ENCODE peak calls at places on chromosomes 12 and 14, in ten cellular contexts. One of them, this sample, is unnamed.

GRCh38 chr12:109693160-109693559 is 20.5 kb upstream of the FAM222A start:
- DNase-seq in lung: no peak
- DNase-seq in body of pancreas: no peak
- DNase-seq in MM.1S: no peak
- DNase-seq in upper lobe of right lung: no peak
- DNase-seq in GM06990: no peak
- DNase-seq in right atrium auricular region: no peak
- DNase-seq in cardiac muscle cell: no peak
- DNase-seq in fibroblast of the aortic adventitia: no peak
- DNase-seq in keratinocyte: no peak
- DNase-seq in this sample: no peak

GRCh38 chr12:51886021-51886710 is 1.7 kb upstream of the ANKRD33 start:
- DNase-seq in right atrium auricular region: peak
- DNase-seq in GM06990: no peak
- DNase-seq in lung: peak
- DNase-seq in keratinocyte: no peak
- DNase-seq in cardiac muscle cell: no peak
- DNase-seq in body of pancreas: peak
- DNase-seq in MM.1S: peak
- DNase-seq in upper lobe of right lung: peak
- DNase-seq in fibroblast of the aortic adventitia: peak
- DNase-seq in this sample: peak

GRCh38 chr12:120539303-120539702 is 5.1 kb downstream of the RNF10 start:
- DNase-seq in keratinocyte: no peak
- DNase-seq in fibroblast of the aortic adventitia: peak
- DNase-seq in cardiac muscle cell: no peak
- DNase-seq in right atrium auricular region: no peak
- DNase-seq in body of pancreas: no peak
- DNase-seq in lung: no peak
- DNase-seq in MM.1S: peak
- DNase-seq in upper lobe of right lung: no peak
- DNase-seq in GM06990: no peak
- DNase-seq in this sample: peak

GRCh38 chr14:76773188-76773885 is 12.1 kb downstream of the VASH1 start:
- DNase-seq in fibroblast of the aortic adventitia: peak
- DNase-seq in keratinocyte: no peak
- DNase-seq in GM06990: no peak
- DNase-seq in right atrium auricular region: peak
- DNase-seq in cardiac muscle cell: no peak
- DNase-seq in lung: peak
- DNase-seq in upper lobe of right lung: peak
- DNase-seq in MM.1S: no peak
- DNase-seq in body of pancreas: peak
- DNase-seq in this sample: peak

GRCh38 chr12:112535637-112536366 is 117.1 kb downstream of the PTPN11 start:
- DNase-seq in MM.1S: no peak
- DNase-seq in cardiac muscle cell: no peak
- DNase-seq in GM06990: no peak
- DNase-seq in right atrium auricular region: no peak
- DNase-seq in lung: no peak
- DNase-seq in fibroblast of the aortic adventitia: no peak
- DNase-seq in keratinocyte: no peak
- DNase-seq in upper lobe of right lung: no peak
- DNase-seq in body of pancreas: no peak
- DNase-seq in this sample: no peak

GRCh38 chr12:124005736-124006581 is 32.9 kb downstream of the ZNF664 start:
- DNase-seq in cardiac muscle cell: no peak
- DNase-seq in body of pancreas: no peak
- DNase-seq in GM06990: no peak
- DNase-seq in right atrium auricular region: no peak
- DNase-seq in upper lobe of right lung: no peak
- DNase-seq in fibroblast of the aortic adventitia: no peak
- DNase-seq in MM.1S: peak
- DNase-seq in lung: no peak
- DNase-seq in keratinocyte: no peak
- DNase-seq in this sample: no peak

GRCh38 chr12:124496584-124496983 is 70.8 kb downstream of the NCOR2 start:
- DNase-seq in MM.1S: no peak
- DNase-seq in fibroblast of the aortic adventitia: no peak
- DNase-seq in lung: no peak
- DNase-seq in cardiac muscle cell: no peak
- DNase-seq in GM06990: no peak
- DNase-seq in upper lobe of right lung: no peak
- DNase-seq in right atrium auricular region: no peak
- DNase-seq in body of pancreas: no peak
- DNase-seq in keratinocyte: no peak
- DNase-seq in this sample: peak

GRCh38 chr12:130805635-130806034 is 33.4 kb downstream of the STX2 start:
- DNase-seq in fibroblast of the aortic adventitia: no peak
- DNase-seq in lung: no peak
- DNase-seq in cardiac muscle cell: no peak
- DNase-seq in body of pancreas: no peak
- DNase-seq in GM06990: no peak
- DNase-seq in keratinocyte: no peak
- DNase-seq in MM.1S: no peak
- DNase-seq in upper lobe of right lung: no peak
- DNase-seq in right atrium auricular region: no peak
- DNase-seq in this sample: no peak

GRCh38 chr14:103904493-103905107 is 23.7 kb upstream of the TDRD9 start:
- DNase-seq in right atrium auricular region: no peak
- DNase-seq in keratinocyte: no peak
- DNase-seq in GM06990: no peak
- DNase-seq in lung: no peak
- DNase-seq in MM.1S: no peak
- DNase-seq in cardiac muscle cell: no peak
- DNase-seq in fibroblast of the aortic adventitia: no peak
- DNase-seq in body of pancreas: no peak
- DNase-seq in upper lobe of right lung: no peak
- DNase-seq in this sample: peak

GRCh38 chr14:103908580-103908979 is 19.7 kb upstream of the TDRD9 start:
- DNase-seq in upper lobe of right lung: no peak
- DNase-seq in keratinocyte: no peak
- DNase-seq in GM06990: no peak
- DNase-seq in fibroblast of the aortic adventitia: no peak
- DNase-seq in lung: no peak
- DNase-seq in right atrium auricular region: no peak
- DNase-seq in cardiac muscle cell: no peak
- DNase-seq in body of pancreas: no peak
- DNase-seq in MM.1S: no peak
- DNase-seq in this sample: no peak

GRCh38 chr14:103909531-103910261 is 18.6 kb upstream of the TDRD9 start:
- DNase-seq in cardiac muscle cell: no peak
- DNase-seq in upper lobe of right lung: peak
- DNase-seq in lung: no peak
- DNase-seq in GM06990: no peak
- DNase-seq in right atrium auricular region: no peak
- DNase-seq in MM.1S: no peak
- DNase-seq in keratinocyte: no peak
- DNase-seq in body of pancreas: no peak
- DNase-seq in fibroblast of the aortic adventitia: no peak
- DNase-seq in this sample: no peak

GRCh38 chr14:103910262-103910935 is 17.9 kb upstream of the TDRD9 start:
- DNase-seq in upper lobe of right lung: peak
- DNase-seq in right atrium auricular region: peak
- DNase-seq in fibroblast of the aortic adventitia: peak
- DNase-seq in keratinocyte: peak
- DNase-seq in GM06990: no peak
- DNase-seq in cardiac muscle cell: peak
- DNase-seq in MM.1S: peak
- DNase-seq in lung: peak
- DNase-seq in body of pancreas: peak
- DNase-seq in this sample: peak

DNA sequence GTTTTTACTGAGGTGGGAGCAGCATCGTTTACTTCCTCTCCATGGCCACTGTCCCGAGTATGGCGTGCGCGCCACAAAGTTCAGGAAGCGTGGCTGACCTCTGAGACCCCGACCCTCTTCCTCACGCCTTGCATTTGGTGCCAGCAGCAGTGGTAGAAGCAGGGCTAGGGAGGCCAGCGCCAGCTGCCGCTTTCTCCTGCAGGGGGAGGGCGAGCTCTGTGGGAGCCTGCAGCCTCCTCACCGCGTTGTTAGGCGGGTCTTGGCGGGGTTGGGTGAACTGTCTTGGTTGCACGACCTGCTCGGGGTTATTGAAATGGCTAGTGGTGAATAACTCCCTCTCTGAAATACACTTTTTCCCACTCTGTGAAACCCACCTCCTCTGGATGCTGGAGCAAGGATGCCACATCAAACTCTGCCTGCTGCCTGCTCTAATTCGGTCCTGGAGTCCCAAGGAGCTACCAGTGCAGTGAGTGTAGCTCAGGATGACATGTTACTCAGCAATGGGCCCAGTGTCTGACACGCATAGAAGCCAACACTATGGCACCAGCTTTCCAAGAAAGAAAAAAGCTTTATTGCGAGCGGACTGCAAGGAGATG is 22.3 kb upstream of the TDRD9 start:
- DNase-seq in fibroblast of the aortic adventitia: no peak
- DNase-seq in GM06990: no peak
- DNase-seq in keratinocyte: no peak
- DNase-seq in right atrium auricular region: no peak
- DNase-seq in lung: no peak
- DNase-seq in cardiac muscle cell: no peak
- DNase-seq in MM.1S: no peak
- DNase-seq in upper lobe of right lung: no peak
- DNase-seq in body of pancreas: no peak
- DNase-seq in this sample: no peak
- TF ChIP-seq CTCF in fibroblast of the aortic adventitia: peak
- TF ChIP-seq CTCF in GM06990: peak
- TF ChIP-seq CTCF in keratinocyte: no peak
- TF ChIP-seq CTCF in right atrium auricular region: peak
- TF ChIP-seq CTCF in lung: no peak
- TF ChIP-seq CTCF in cardiac muscle cell: peak
- TF ChIP-seq CTCF in MM.1S: no peak
- TF ChIP-seq CTCF in upper lobe of right lung: no peak
- TF ChIP-seq CTCF in body of pancreas: no peak
- TF ChIP-seq CTCF in this sample: no peak

DNA sequence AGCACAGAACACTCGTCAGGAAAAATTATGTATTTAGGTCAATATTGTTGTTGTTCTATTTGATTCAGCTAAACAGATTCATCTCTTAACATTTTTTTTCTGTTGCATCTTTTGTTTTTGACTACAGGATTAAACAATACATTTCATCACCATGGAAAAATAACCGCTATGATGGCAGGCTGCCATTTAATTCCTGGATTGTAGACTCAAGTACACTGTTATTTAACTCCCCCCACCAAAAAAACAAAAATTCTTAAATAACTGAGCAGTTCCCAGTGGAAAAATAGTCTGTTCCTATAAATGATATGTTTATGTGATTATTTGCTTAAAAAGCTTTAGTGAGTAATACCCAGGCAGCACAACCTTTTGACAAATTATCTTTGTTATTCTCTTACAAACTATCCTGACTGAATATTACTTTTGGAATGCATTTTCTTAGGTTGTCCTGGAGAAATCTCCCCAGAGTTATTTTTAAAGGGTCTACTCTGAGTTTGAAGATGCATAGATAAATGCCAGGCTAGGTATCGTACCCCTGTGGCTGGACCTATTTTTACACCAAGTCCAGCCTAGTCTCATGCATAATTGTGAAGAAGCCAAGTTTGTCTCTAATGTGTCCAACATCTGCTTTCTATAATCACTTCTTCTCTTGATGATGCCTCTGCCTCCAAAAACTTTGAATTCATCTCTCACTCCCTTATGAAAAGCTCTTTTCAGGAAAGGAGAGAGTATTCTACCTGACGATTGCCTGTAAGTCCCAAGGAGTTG is 3.7 kb downstream of the KERA start:
- DNase-seq in fibroblast of the aortic adventitia: peak
- DNase-seq in upper lobe of right lung: no peak
- DNase-seq in GM06990: no peak
- DNase-seq in cardiac muscle cell: no peak
- DNase-seq in MM.1S: no peak
- DNase-seq in keratinocyte: no peak
- DNase-seq in body of pancreas: peak
- DNase-seq in lung: no peak
- DNase-seq in right atrium auricular region: no peak
- DNase-seq in this sample: peak
- H3K4me3 ChIP-seq in fibroblast of the aortic adventitia: no peak
- H3K4me3 ChIP-seq in upper lobe of right lung: no peak
- H3K4me3 ChIP-seq in GM06990: no peak
- H3K4me3 ChIP-seq in cardiac muscle cell: no peak
- H3K4me3 ChIP-seq in MM.1S: no peak
- H3K4me3 ChIP-seq in keratinocyte: no peak
- H3K4me3 ChIP-seq in body of pancreas: no peak
- H3K4me3 ChIP-seq in lung: no peak
- H3K4me3 ChIP-seq in right atrium auricular region: no peak
- H3K4me3 ChIP-seq in this sample: no peak

GRCh38 chr12:93894391-93895095 is 217.4 kb downstream of the CRADD start:
- DNase-seq in cardiac muscle cell: peak
- DNase-seq in MM.1S: no peak
- DNase-seq in keratinocyte: no peak
- DNase-seq in upper lobe of right lung: peak
- DNase-seq in fibroblast of the aortic adventitia: peak
- DNase-seq in body of pancreas: peak
- DNase-seq in GM06990: no peak
- DNase-seq in right atrium auricular region: peak
- DNase-seq in lung: peak
- DNase-seq in this sample: peak

GRCh38 chr12:93892431-93893210 is 215.4 kb downstream of the CRADD start:
- DNase-seq in keratinocyte: no peak
- DNase-seq in MM.1S: no peak
- DNase-seq in right atrium auricular region: peak
- DNase-seq in cardiac muscle cell: peak
- DNase-seq in GM06990: no peak
- DNase-seq in fibroblast of the aortic adventitia: peak
- DNase-seq in body of pancreas: no peak
- DNase-seq in lung: no peak
- DNase-seq in upper lobe of right lung: no peak
- DNase-seq in this sample: no peak

GRCh38 chr12:93895096-93895460 is 217.9 kb downstream of the CRADD start:
- DNase-seq in MM.1S: no peak
- DNase-seq in cardiac muscle cell: no peak
- DNase-seq in right atrium auricular region: no peak
- DNase-seq in body of pancreas: no peak
- DNase-seq in fibroblast of the aortic adventitia: peak
- DNase-seq in GM06990: no peak
- DNase-seq in keratinocyte: no peak
- DNase-seq in lung: no peak
- DNase-seq in upper lobe of right lung: no peak
- DNase-seq in this sample: peak

GRCh38 chr12:93896962-93897361 is 219.8 kb downstream of the CRADD start:
- DNase-seq in fibroblast of the aortic adventitia: no peak
- DNase-seq in lung: no peak
- DNase-seq in MM.1S: no peak
- DNase-seq in GM06990: no peak
- DNase-seq in upper lobe of right lung: no peak
- DNase-seq in cardiac muscle cell: no peak
- DNase-seq in right atrium auricular region: no peak
- DNase-seq in keratinocyte: no peak
- DNase-seq in body of pancreas: no peak
- DNase-seq in this sample: no peak

DNA sequence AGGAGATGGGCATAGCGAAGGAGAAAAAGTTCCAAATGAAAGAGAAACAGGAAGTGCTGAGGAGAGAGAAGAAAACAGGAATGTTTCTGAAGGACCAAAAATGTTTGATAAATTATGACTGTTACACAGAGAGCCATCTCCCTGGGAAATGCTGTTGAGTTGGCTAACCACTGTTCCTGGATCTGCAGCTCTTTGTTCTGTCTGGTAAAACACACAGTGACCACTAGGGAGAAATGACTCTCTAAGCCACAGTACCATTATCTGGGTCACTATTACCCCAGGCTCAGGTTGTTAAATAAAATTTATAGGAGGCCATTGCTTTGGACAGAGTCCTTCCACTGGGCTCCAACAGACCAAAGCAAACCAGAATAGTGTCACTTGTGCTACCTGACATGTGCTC is 219.3 kb downstream of the CRADD start:
- DNase-seq in right atrium auricular region: no peak
- DNase-seq in upper lobe of right lung: no peak
- DNase-seq in GM06990: no peak
- DNase-seq in MM.1S: no peak
- DNase-seq in cardiac muscle cell: no peak
- DNase-seq in fibroblast of the aortic adventitia: no peak
- DNase-seq in lung: no peak
- DNase-seq in keratinocyte: no peak
- DNase-seq in body of pancreas: no peak
- DNase-seq in this sample: peak
- TF ChIP-seq CTCF in right atrium auricular region: peak
- TF ChIP-seq CTCF in upper lobe of right lung: peak
- TF ChIP-seq CTCF in GM06990: peak
- TF ChIP-seq CTCF in MM.1S: no peak
- TF ChIP-seq CTCF in cardiac muscle cell: peak
- TF ChIP-seq CTCF in fibroblast of the aortic adventitia: peak
- TF ChIP-seq CTCF in lung: no peak
- TF ChIP-seq CTCF in keratinocyte: no peak
- TF ChIP-seq CTCF in body of pancreas: no peak
- TF ChIP-seq CTCF in this sample: peak

GRCh38 chr12:50678650-50679049 is 85.3 kb upstream of the ATF1 start:
- DNase-seq in keratinocyte: no peak
- DNase-seq in cardiac muscle cell: no peak
- DNase-seq in body of pancreas: no peak
- DNase-seq in lung: no peak
- DNase-seq in right atrium auricular region: no peak
- DNase-seq in upper lobe of right lung: no peak
- DNase-seq in GM06990: no peak
- DNase-seq in MM.1S: no peak
- DNase-seq in fibroblast of the aortic adventitia: no peak
- DNase-seq in this sample: no peak
- H3K4me3 ChIP-seq in keratinocyte: no peak
- H3K4me3 ChIP-seq in cardiac muscle cell: no peak
- H3K4me3 ChIP-seq in body of pancreas: no peak
- H3K4me3 ChIP-seq in lung: no peak
- H3K4me3 ChIP-seq in right atrium auricular region: no peak
- H3K4me3 ChIP-seq in upper lobe of right lung: no peak
- H3K4me3 ChIP-seq in GM06990: no peak
- H3K4me3 ChIP-seq in MM.1S: no peak
- H3K4me3 ChIP-seq in fibroblast of the aortic adventitia: no peak
- H3K4me3 ChIP-seq in this sample: no peak

This sample was measured in fibroblast of mammary gland.